ENCODE peak calls at places on chromosomes 4 and X, in four cellular contexts. N is activated naive CD4-positive, alpha-beta T cell treated with anti-CD3 and anti-CD28 coated beads, Interleukin-2, amount 50 U/mL, for 16 hours; P is retina; K is small intestine. I is an unnamed sample.

GRCh38 chr4:20299515-20299914 is 47.8 kb downstream of the SLIT2 start:
- DNase-seq in K (no peak), P (no peak), N (no peak), I (no peak)

GRCh38 chr4:38669233-38669632 is 5.2 kb downstream of the KLF3 start:
- DNase-seq in K (peak), N (no peak), P (no peak), I (no peak)

GRCh38 chr4:74235135-74235534 is 73.1 kb upstream of the EPGN start:
- DNase-seq in K (no peak), P (no peak), N (no peak), I (no peak)

GRCh38 chr4:76969493-76969892 is 19.9 kb downstream of the SEPTIN11 start:
- DNase-seq in K (no peak), N (no peak), P (no peak), I (no peak)

GRCh38 chrX:43970528-43970927 is 2.7 kb downstream of the NDP start:
- DNase-seq in N (no peak), K (no peak), P (no peak), I (no peak)

GRCh38 chrX:103446665-103447302 is 70.4 kb downstream of the BEX3 start:
- DNase-seq in N (no peak), K (no peak), P (no peak), I (no peak)

GRCh38 chr4:89316931-89317366 is 9.3 kb upstream of the GPRIN3 start:
- DNase-seq in K (peak), N (no peak), P (no peak), I (no peak)

GRCh38 chr4:38664704-38665401 is 854 bp downstream of the KLF3 start:
- DNase-seq in P (peak), K (peak), N (peak), I (peak)

GRCh38 chr4:151218343-151218742 is 58.6 kb upstream of the PRSS48 start:
- DNase-seq in P (no peak), N (no peak), K (peak), I (no peak)